ENCODE peak calls at places on chromosomes 16 and 17, in eight cellular contexts. One of them, this sample, is unnamed.
A peak's percentile ranks its signal among the peaks of the same experiment; 100 is the strongest.

GRCh38 chr17:50689251-50689650 is 18.5 kb downstream of the ANKRD40 start:
- DNase-seq in CD4-positive, alpha-beta T cell: no peak
- DNase-seq in mammary epithelial cell: peak; percentile 41
- DNase-seq in HL-60: no peak
- DNase-seq in RWPE1: no peak
- DNase-seq in AG04450: no peak
- DNase-seq in left ventricle myocardium inferior: no peak
- DNase-seq in adrenal gland: peak; percentile 80
- DNase-seq in this sample: no peak

GRCh38 chr16:8108991-8109509 is 481.3 kb downstream of the TMEM114 start:
- DNase-seq in mammary epithelial cell: no peak
- DNase-seq in left ventricle myocardium inferior: no peak
- DNase-seq in AG04450: no peak
- DNase-seq in RWPE1: no peak
- DNase-seq in CD4-positive, alpha-beta T cell: no peak
- DNase-seq in adrenal gland: no peak
- DNase-seq in HL-60: no peak
- DNase-seq in this sample: no peak

GRCh38 chr17:55709984-55710383 is 12.7 kb downstream of the TMEM100 start:
- DNase-seq in left ventricle myocardium inferior: no peak
- DNase-seq in CD4-positive, alpha-beta T cell: no peak
- DNase-seq in adrenal gland: no peak
- DNase-seq in mammary epithelial cell: no peak
- DNase-seq in RWPE1: no peak
- DNase-seq in AG04450: no peak
- DNase-seq in HL-60: no peak
- DNase-seq in this sample: no peak

GRCh38 chr16:5649762-5650445 is 552.3 kb upstream of the EEF2KMT start:
- DNase-seq in mammary epithelial cell: no peak
- DNase-seq in AG04450: no peak
- DNase-seq in RWPE1: no peak
- DNase-seq in CD4-positive, alpha-beta T cell: no peak
- DNase-seq in adrenal gland: no peak
- DNase-seq in HL-60: no peak
- DNase-seq in left ventricle myocardium inferior: no peak
- DNase-seq in this sample: no peak

GRCh38 chr16:27841061-27841801 is 222.3 kb downstream of the GSG1L start:
- DNase-seq in left ventricle myocardium inferior: no peak
- DNase-seq in AG04450: no peak
- DNase-seq in mammary epithelial cell: no peak
- DNase-seq in HL-60: no peak
- DNase-seq in RWPE1: no peak
- DNase-seq in adrenal gland: no peak
- DNase-seq in CD4-positive, alpha-beta T cell: no peak
- DNase-seq in this sample: no peak

GRCh38 chr16:28534542-28535373 is 4.0 kb downstream of the NUPR1 start:
- DNase-seq in RWPE1: peak; percentile 37
- DNase-seq in left ventricle myocardium inferior: peak; percentile 25
- DNase-seq in adrenal gland: peak; percentile 74
- DNase-seq in HL-60: peak; percentile 99
- DNase-seq in AG04450: no peak
- DNase-seq in CD4-positive, alpha-beta T cell: no peak
- DNase-seq in mammary epithelial cell: no peak
- DNase-seq in this sample: no peak

GRCh38 chr17:66960623-66961022 is 3.9 kb upstream of the CACNG4 start:
- DNase-seq in left ventricle myocardium inferior: no peak
- DNase-seq in HL-60: no peak
- DNase-seq in mammary epithelial cell: no peak
- DNase-seq in RWPE1: no peak
- DNase-seq in CD4-positive, alpha-beta T cell: no peak
- DNase-seq in adrenal gland: no peak
- DNase-seq in AG04450: no peak
- DNase-seq in this sample: no peak

GRCh38 chr16:78705694-78706093 is 606.2 kb downstream of the WWOX start:
- DNase-seq in CD4-positive, alpha-beta T cell: no peak
- DNase-seq in AG04450: no peak
- DNase-seq in mammary epithelial cell: peak; percentile 66
- DNase-seq in left ventricle myocardium inferior: no peak
- DNase-seq in RWPE1: peak; percentile 34
- DNase-seq in HL-60: peak; percentile 2
- DNase-seq in adrenal gland: no peak
- DNase-seq in this sample: peak; percentile 93

GRCh38 chr16:74868501-74868900 is 93.9 kb upstream of the FA2H start:
- DNase-seq in mammary epithelial cell: peak; percentile 60
- DNase-seq in adrenal gland: no peak
- DNase-seq in HL-60: no peak
- DNase-seq in CD4-positive, alpha-beta T cell: no peak
- DNase-seq in RWPE1: peak; percentile 39
- DNase-seq in AG04450: no peak
- DNase-seq in left ventricle myocardium inferior: no peak
- DNase-seq in this sample: no peak

GRCh38 chr16:4183258-4184037 is 58.4 kb downstream of the SRL start:
- DNase-seq in left ventricle myocardium inferior: peak; percentile 91
- DNase-seq in AG04450: peak; percentile 81
- DNase-seq in mammary epithelial cell: peak; percentile 92
- DNase-seq in adrenal gland: peak; percentile 94
- DNase-seq in RWPE1: peak; percentile 97
- DNase-seq in CD4-positive, alpha-beta T cell: peak; percentile 77
- DNase-seq in HL-60: peak; percentile 88
- DNase-seq in this sample: peak; percentile 78

GRCh38 chr17:46950997-46951621 is 27.9 kb downstream of the RPRML start:
- DNase-seq in adrenal gland: no peak
- DNase-seq in RWPE1: no peak
- DNase-seq in CD4-positive, alpha-beta T cell: no peak
- DNase-seq in left ventricle myocardium inferior: no peak
- DNase-seq in AG04450: no peak
- DNase-seq in mammary epithelial cell: no peak
- DNase-seq in HL-60: no peak
- DNase-seq in this sample: no peak

GRCh38 chr16:19555938-19556778 is 655 bp downstream of the VPS35L start:
- DNase-seq in CD4-positive, alpha-beta T cell: no peak
- DNase-seq in left ventricle myocardium inferior: no peak
- DNase-seq in HL-60: peak; percentile 84
- DNase-seq in RWPE1: no peak
- DNase-seq in AG04450: no peak
- DNase-seq in adrenal gland: no peak
- DNase-seq in mammary epithelial cell: peak; percentile 27
- DNase-seq in this sample: peak; percentile 13

GRCh38 chr16:51150894-51151320 is at the start of gene SALL1:
- DNase-seq in RWPE1: no peak
- DNase-seq in CD4-positive, alpha-beta T cell: no peak
- DNase-seq in adrenal gland: no peak
- DNase-seq in HL-60: no peak
- DNase-seq in left ventricle myocardium inferior: no peak
- DNase-seq in mammary epithelial cell: no peak
- DNase-seq in AG04450: no peak
- DNase-seq in this sample: no peak

GRCh38 chr17:162689-163088 is 18.8 kb downstream of the DOC2B start:
- DNase-seq in AG04450: no peak
- DNase-seq in left ventricle myocardium inferior: no peak
- DNase-seq in RWPE1: no peak
- DNase-seq in HL-60: no peak
- DNase-seq in adrenal gland: no peak
- DNase-seq in mammary epithelial cell: no peak
- DNase-seq in CD4-positive, alpha-beta T cell: no peak
- DNase-seq in this sample: no peak

GRCh38 chr16:23678430-23679273 is at the start of gene PLK1:
- DNase-seq in RWPE1: peak; percentile 97
- DNase-seq in CD4-positive, alpha-beta T cell: peak; percentile 65
- DNase-seq in AG04450: peak; percentile 45
- DNase-seq in adrenal gland: peak; percentile 75
- DNase-seq in left ventricle myocardium inferior: peak; percentile 71
- DNase-seq in mammary epithelial cell: peak; percentile 86
- DNase-seq in HL-60: peak; percentile 89
- DNase-seq in this sample: peak; percentile 63
- H3K27ac ChIP-seq in RWPE1: peak within 1 kb of the TSS; percentile 78
- H3K27ac ChIP-seq in CD4-positive, alpha-beta T cell: no peak within 1 kb of the TSS
- H3K27ac ChIP-seq in AG04450: peak within 1 kb of the TSS; percentile 31
- H3K27ac ChIP-seq in adrenal gland: no peak within 1 kb of the TSS
- H3K27ac ChIP-seq in left ventricle myocardium inferior: no peak within 1 kb of the TSS
- H3K27ac ChIP-seq in mammary epithelial cell: peak within 1 kb of the TSS; percentile 60
- H3K27ac ChIP-seq in HL-60: peak within 1 kb of the TSS; percentile 80
- H3K27ac ChIP-seq in this sample: peak within 1 kb of the TSS; percentile 30

GRCh38 chr17:2982854-2983636 is 80.4 kb downstream of the OR1D5 start:
- DNase-seq in CD4-positive, alpha-beta T cell: no peak
- DNase-seq in HL-60: peak; percentile 89
- DNase-seq in mammary epithelial cell: no peak
- DNase-seq in RWPE1: peak; percentile 55
- DNase-seq in AG04450: peak; percentile 77
- DNase-seq in adrenal gland: peak; percentile 86
- DNase-seq in left ventricle myocardium inferior: peak; percentile 79
- DNase-seq in this sample: no peak
- TF ChIP-seq CTCF in CD4-positive, alpha-beta T cell: no peak
- TF ChIP-seq CTCF in HL-60: no peak
- TF ChIP-seq CTCF in mammary epithelial cell: no peak
- TF ChIP-seq CTCF in RWPE1: no peak
- TF ChIP-seq CTCF in AG04450: peak; percentile 55
- TF ChIP-seq CTCF in adrenal gland: peak; percentile 39
- TF ChIP-seq CTCF in left ventricle myocardium inferior: peak; percentile 56
- TF ChIP-seq CTCF in this sample: peak; percentile 62

GRCh38 chr16:67969286-67970039 is 1.0 kb upstream of the SLC12A4 start:
- DNase-seq in CD4-positive, alpha-beta T cell: no peak
- DNase-seq in left ventricle myocardium inferior: no peak
- DNase-seq in mammary epithelial cell: no peak
- DNase-seq in adrenal gland: no peak
- DNase-seq in HL-60: no peak
- DNase-seq in RWPE1: no peak
- DNase-seq in AG04450: no peak
- DNase-seq in this sample: no peak
- H3K27ac ChIP-seq in CD4-positive, alpha-beta T cell: no peak overlapping the region
- H3K27ac ChIP-seq in left ventricle myocardium inferior: peak overlapping the region; percentile 100
- H3K27ac ChIP-seq in mammary epithelial cell: no peak overlapping the region
- H3K27ac ChIP-seq in adrenal gland: peak overlapping the region; percentile 88
- H3K27ac ChIP-seq in HL-60: no peak overlapping the region
- H3K27ac ChIP-seq in RWPE1: peak overlapping the region; percentile 89
- H3K27ac ChIP-seq in AG04450: no peak overlapping the region
- H3K27ac ChIP-seq in this sample: no peak overlapping the region

DNA sequence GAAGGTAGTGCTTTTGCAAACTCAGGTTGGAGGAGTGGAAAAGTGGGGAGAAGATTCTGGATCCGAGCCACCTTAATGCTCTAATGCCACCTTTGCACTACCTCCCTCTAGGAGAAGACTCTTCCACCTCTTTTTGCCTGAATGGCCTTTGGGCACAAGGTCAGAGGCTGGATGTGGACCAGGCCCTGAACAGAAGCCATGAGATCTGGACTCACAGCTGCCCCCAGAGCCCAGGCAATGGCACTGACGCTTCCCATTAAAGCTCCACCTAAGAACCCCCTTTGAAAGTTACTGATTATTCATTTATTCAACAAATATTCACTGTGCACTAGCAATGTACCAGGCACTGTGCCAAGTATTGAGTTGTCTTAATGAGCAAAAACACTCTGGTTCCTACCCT is 3.2 kb downstream of the SHBG start:
- DNase-seq in mammary epithelial cell: no peak
- DNase-seq in left ventricle myocardium inferior: no peak
- DNase-seq in RWPE1: no peak
- DNase-seq in CD4-positive, alpha-beta T cell: no peak
- DNase-seq in adrenal gland: no peak
- DNase-seq in AG04450: no peak
- DNase-seq in HL-60: no peak
- DNase-seq in this sample: no peak
- TF ChIP-seq CTCF in mammary epithelial cell: peak; percentile 6
- TF ChIP-seq CTCF in left ventricle myocardium inferior: no peak
- TF ChIP-seq CTCF in RWPE1: no peak
- TF ChIP-seq CTCF in CD4-positive, alpha-beta T cell: no peak
- TF ChIP-seq CTCF in adrenal gland: no peak
- TF ChIP-seq CTCF in AG04450: no peak
- TF ChIP-seq CTCF in HL-60: no peak
- TF ChIP-seq CTCF in this sample: no peak